ENCODE peak calls at places on chromosomes 3 and 15, in nine cellular contexts. C, S, Y, A, J, U, G, P and M are unnamed samples.

GRCh38 chr3:36923523-36923943 is 21.3 kb downstream of the TRANK1 start:
- DNase-seq in C (no peak), S (no peak), Y (no peak), A (no peak), J (no peak), U (no peak), G (no peak), P (peak; percentile 84), M (no peak)

GRCh38 chr15:89167267-89168176 is 53.9 kb downstream of the RLBP1 start:
- DNase-seq in C (peak; percentile 17), S (peak; percentile 90), Y (no peak), A (no peak), J (peak; percentile 38), U (no peak), G (no peak), P (peak; percentile 33), M (no peak)

GRCh38 chr3:60266444-60266843 is 984.8 kb downstream of the FHIT start:
- DNase-seq in C (no peak), S (no peak), Y (no peak), A (no peak), J (no peak), U (no peak), G (no peak), P (no peak), M (no peak)

GRCh38 chr3:52790337-52790736 is 4.3 kb upstream of the ITIH3 start:
- DNase-seq in C (no peak), S (no peak), Y (no peak), A (no peak), J (no peak), U (no peak), G (no peak), P (no peak), M (no peak)

GRCh38 chr15:38895326-38896282 is 331.0 kb upstream of the RASGRP1 start:
- DNase-seq in C (no peak), S (peak; percentile 64), Y (no peak), A (no peak), J (peak; percentile 51), U (no peak), G (peak; percentile 47), P (no peak), M (no peak)

GRCh38 chr3:182605882-182606611 is 187.3 kb upstream of the ATP11B start:
- DNase-seq in C (no peak), S (no peak), Y (no peak), A (no peak), J (no peak), U (no peak), G (no peak), P (no peak), M (no peak)

GRCh38 chr3:15948403-15948802 is 150.6 kb upstream of the ANKRD28 start:
- DNase-seq in C (no peak), S (no peak), Y (no peak), A (no peak), J (no peak), U (no peak), G (no peak), P (no peak), M (no peak)

GRCh38 chr3:30776186-30776815 is 118.2 kb downstream of the GADL1 start:
- DNase-seq in C (no peak), S (no peak), Y (no peak), A (no peak), J (no peak), U (no peak), G (no peak), P (no peak), M (no peak)

GRCh38 chr15:84883433-84883832 is 1.0 kb upstream of the SLC28A1 start:
- DNase-seq in C (no peak), S (no peak), Y (no peak), A (no peak), J (peak; percentile 37), U (no peak), G (no peak), P (no peak), M (no peak)

GRCh38 chr3:20097015-20097414 is 56.8 kb downstream of the KAT2B start:
- DNase-seq in C (no peak), S (no peak), Y (no peak), A (no peak), J (no peak), U (no peak), G (no peak), P (no peak), M (no peak)

GRCh38 chr3:66396161-66396760 is 104.6 kb downstream of the LRIG1 start:
- DNase-seq in C (no peak), S (no peak), Y (no peak), A (no peak), J (no peak), U (no peak), G (no peak), P (no peak), M (no peak)

GRCh38 chr3:56764184-56764583 is 37.6 kb downstream of the ARHGEF3 start:
- DNase-seq in C (no peak), S (no peak), Y (no peak), A (no peak), J (no peak), U (no peak), G (no peak), P (no peak), M (no peak)

GRCh38 chr3:20066079-20066478 is 25.8 kb downstream of the KAT2B start:
- DNase-seq in C (no peak), S (no peak), Y (no peak), A (no peak), J (no peak), U (no peak), G (no peak), P (no peak), M (no peak)

GRCh38 chr3:4720316-4721075 is 227.3 kb downstream of the ITPR1 start:
- DNase-seq in C (no peak), S (peak; percentile 70), Y (no peak), A (peak; percentile 12), J (peak; percentile 97), U (peak; percentile 68), G (peak; percentile 49), P (no peak), M (no peak)

GRCh38 chr15:43545426-43545825 is 28.0 kb downstream of the MAP1A start:
- DNase-seq in C (no peak), S (no peak), Y (no peak), A (no peak), J (no peak), U (no peak), G (no peak), P (no peak), M (no peak)